ENCODE peak calls at places on chromosomes 16 and 17, in four cellular contexts. X, Z, S and Q are unnamed samples.

GRCh38 chr17:63550816-63551639 is 751 bp downstream of the DCAF7 start:
- DNase-seq in X (peak; percentile 47), Z (no peak), S (no peak), Q (peak; percentile 85)

GRCh38 chr16:16158082-16158658 is 65.1 kb downstream of the ABCC6 start:
- DNase-seq in X (no peak), Z (no peak), S (no peak), Q (no peak)

GRCh38 chr17:48002920-48003685 is 32.2 kb downstream of the CDK5RAP3 start:
- DNase-seq in X (peak; percentile 69), Z (no peak), S (no peak), Q (peak; percentile 28)

GRCh38 chr16:55346475-55346874 is 22.5 kb downstream of the IRX6 start:
- DNase-seq in X (no peak), Z (no peak), S (no peak), Q (no peak)

GRCh38 chr16:706189-707061 is 824 bp upstream of the FBXL16 start:
- DNase-seq in X (no peak), Z (no peak), S (no peak), Q (no peak)

GRCh38 chr16:85444879-85445778 is 168.0 kb upstream of the GSE1 start:
- DNase-seq in X (no peak), Z (no peak), S (no peak), Q (no peak)

GRCh38 chr16:10594312-10594950 is 14.0 kb upstream of the EMP2 start:
- DNase-seq in X (no peak), Z (no peak), S (no peak), Q (no peak)

GRCh38 chr16:50299508-50300105 is 33.3 kb downstream of the ADCY7 start:
- DNase-seq in X (no peak), Z (no peak), S (no peak), Q (no peak)

GRCh38 chr16:74760007-74760767 is 14.4 kb downstream of the FA2H start:
- DNase-seq in X (peak; percentile 22), Z (no peak), S (no peak), Q (no peak)

GRCh38 chr16:51674615-51675014 is 523.5 kb upstream of the SALL1 start:
- DNase-seq in X (no peak), Z (no peak), S (no peak), Q (no peak)

GRCh38 chr17:75843577-75844529 is at the start of gene UNC13D:
- DNase-seq in X (no peak), Z (no peak), S (no peak), Q (no peak)

GRCh38 chr17:48646183-48647102 is 20.3 kb upstream of the HOXB9 start:
- DNase-seq in X (no peak), Z (peak; percentile 22), S (no peak), Q (no peak)

GRCh38 chr17:40510328-40510648 is 8.9 kb upstream of the TNS4 start:
- DNase-seq in X (peak; percentile 64), Z (no peak), S (no peak), Q (no peak)

GRCh38 chr17:53626286-53626685 is 196.4 kb upstream of the KIF2B start:
- DNase-seq in X (no peak), Z (peak; percentile 5), S (no peak), Q (peak; percentile 28)

GRCh38 chr16:70561623-70562022 is 38.0 kb downstream of the SF3B3 start:
- DNase-seq in X (no peak), Z (no peak), S (no peak), Q (no peak)

GRCh38 chr17:63842173-63842539 is 329 bp downstream of the SMARCD2 start:
- DNase-seq in X (peak; percentile 85), Z (no peak), S (no peak), Q (no peak)

GRCh38 chr16:81718637-81719036 is 60.5 kb upstream of the PLCG2 start:
- DNase-seq in X (no peak), Z (no peak), S (no peak), Q (no peak)